ENCODE peak calls at places on chromosomes 5 and 9, in nine cellular contexts. Y is choroid plexus epithelial cell; E is A172; A is D341Med; K is effector memory CD4-positive, alpha-beta T cell; N is CD8-positive, alpha-beta T cell; U is mesothelial cell of epicardium; C is suprapubic skin; B is HuH-7.5. D is an unnamed sample.

GRCh38 chr9:85339337-85339736 is 402.4 kb downstream of the AGTPBP1 start:
- DNase-seq in K (no peak), U (no peak), E (no peak), N (no peak), B (no peak), Y (no peak), A (no peak), C (no peak), D (no peak)

GRCh38 chr9:93098236-93098946 is 2.4 kb downstream of the CARD19 start:
- DNase-seq in E (peak; percentile 92), Y (peak; percentile 97), N (peak; percentile 62), C (peak; percentile 95), U (no peak), B (no peak), A (no peak), K (peak; percentile 40), D (peak; percentile 66)

GRCh38 chr9:70097187-70097586 is 53.5 kb downstream of the MAMDC2 start:
- DNase-seq in N (no peak), B (no peak), A (no peak), K (no peak), Y (no peak), U (no peak), C (no peak), E (no peak), D (no peak)

GRCh38 chr9:33137781-33138264 is 29.3 kb downstream of the B4GALT1 start:
- DNase-seq in Y (no peak), A (no peak), B (no peak), U (no peak), C (peak; percentile 72), E (no peak), K (no peak), N (no peak), D (no peak)

GRCh38 chr5:154627711-154628678 is 127.2 kb upstream of the LARP1 start:
- DNase-seq in U (peak; percentile 51), Y (peak; percentile 5), K (no peak), B (no peak), N (no peak), C (peak; percentile 81), A (no peak), E (no peak), D (no peak)

GRCh38 chr9:105146677-105147076 is 97.8 kb upstream of the SLC44A1 start:
- DNase-seq in N (no peak), K (no peak), E (no peak), Y (no peak), B (no peak), U (no peak), C (no peak), A (peak; percentile 46), D (no peak)

GRCh38 chr5:142740903-142741302 is 29.3 kb upstream of the ARHGAP26 start:
- DNase-seq in K (no peak), N (no peak), B (no peak), U (no peak), E (no peak), C (no peak), A (no peak), Y (no peak), D (no peak)

GRCh38 chr5:77356740-77357139 is 135.4 kb downstream of the WDR41 start:
- DNase-seq in Y (peak; percentile 51), K (no peak), C (no peak), A (no peak), U (no peak), B (no peak), N (no peak), E (peak; percentile 77), D (peak; percentile 49)

GRCh38 chr5:111749303-111750026 is 7.5 kb downstream of the NREP start:
- DNase-seq in K (no peak), U (no peak), N (no peak), Y (no peak), B (no peak), E (no peak), A (no peak), C (no peak), D (no peak)

GRCh38 chr9:116358251-116358650 is 204.7 kb downstream of the PAPPA start:
- DNase-seq in E (no peak), A (no peak), N (no peak), Y (no peak), B (no peak), U (no peak), C (no peak), K (no peak), D (no peak)

D was measured in activated naive CD4-positive, alpha-beta T cell treated with anti-CD3 and anti-CD28 coated beads, Interleukin-2, amount 10 ng/mL, durations not matched to agents 7 days and 5 days.